ENCODE peak calls at places on chromosome 11, in ten cellular contexts. B is effector memory CD4-positive, alpha-beta T cell; A is left ventricle myocardium inferior; O is neural progenitor cell; M is IMR-90; P is psoas muscle; X is heart left ventricle; R is endodermal cell; I is hepatocyte; L is upper lobe of left lung. V is an unnamed sample.

GRCh38 chr11:111376453-111376871 is 2.6 kb downstream of the POU2AF1 start:
- DNase-seq in X (no peak), A (no peak), M (no peak), O (no peak), B (no peak), R (no peak), L (no peak), P (no peak), I (no peak), V (no peak)

GRCh38 chr11:133425992-133426391 is 106.3 kb downstream of the OPCML start:
- DNase-seq in L (no peak), I (no peak), P (no peak), R (no peak), A (no peak), M (no peak), O (no peak), B (no peak), X (no peak), V (no peak)

GRCh38 chr11:75815345-75815983 is 454 bp downstream of the UVRAG start:
- DNase-seq in X (peak; percentile 27), I (peak; percentile 75), O (no peak), P (no peak), L (no peak), M (peak; percentile 29), R (peak; percentile 83), B (peak; percentile 49), A (no peak), V (no peak)

GRCh38 chr11:69398529-69399492 is 82.7 kb upstream of the LINC01488 start:
- DNase-seq in R (no peak), L (peak; percentile 63), B (no peak), O (peak; percentile 52), I (peak; percentile 45), P (no peak), A (no peak), M (peak; percentile 26), X (no peak), V (peak; percentile 41)

GRCh38 chr11:102914238-102915043 is 39.7 kb upstream of the MMP12 start:
- DNase-seq in O (peak; percentile 51), X (no peak), A (no peak), R (peak; percentile 81), B (no peak), P (no peak), L (no peak), I (peak; percentile 58), M (peak; percentile 56), V (no peak)

GRCh38 chr11:46693597-46694012 is 6.8 kb downstream of the ARHGAP1 start:
- DNase-seq in B (no peak), A (no peak), I (peak; percentile 39), M (peak; percentile 22), X (no peak), L (no peak), O (no peak), R (no peak), P (no peak), V (no peak)

GRCh38 chr11:63869686-63870085 is 30.8 kb downstream of the MARK2 start:
- DNase-seq in R (no peak), P (no peak), I (no peak), A (no peak), M (no peak), L (no peak), X (no peak), O (no peak), B (peak; percentile 43), V (no peak)

GRCh38 chr11:121890377-121890776 is 225.6 kb downstream of the BLID start:
- DNase-seq in P (no peak), M (peak; percentile 80), B (no peak), X (no peak), R (no peak), A (no peak), I (no peak), O (no peak), L (no peak), V (no peak)

GRCh38 chr11:130932086-130932712 is 15.9 kb upstream of the SNX19 start:
- DNase-seq in A (no peak), P (no peak), R (peak; percentile 53), O (no peak), M (no peak), I (no peak), L (no peak), B (no peak), X (no peak), V (no peak)

GRCh38 chr11:123158609-123159008 is 36.4 kb downstream of the CLMP start:
- DNase-seq in L (no peak), X (no peak), P (no peak), M (no peak), B (no peak), A (no peak), I (no peak), R (no peak), O (no peak), V (no peak)

GRCh38 chr11:44324787-44325525 is 15.0 kb upstream of the ALX4 start:
- DNase-seq in O (no peak), B (no peak), X (no peak), R (no peak), M (no peak), I (peak; percentile 62), L (peak; percentile 6), P (no peak), A (no peak), V (peak; percentile 28)

DNA sequence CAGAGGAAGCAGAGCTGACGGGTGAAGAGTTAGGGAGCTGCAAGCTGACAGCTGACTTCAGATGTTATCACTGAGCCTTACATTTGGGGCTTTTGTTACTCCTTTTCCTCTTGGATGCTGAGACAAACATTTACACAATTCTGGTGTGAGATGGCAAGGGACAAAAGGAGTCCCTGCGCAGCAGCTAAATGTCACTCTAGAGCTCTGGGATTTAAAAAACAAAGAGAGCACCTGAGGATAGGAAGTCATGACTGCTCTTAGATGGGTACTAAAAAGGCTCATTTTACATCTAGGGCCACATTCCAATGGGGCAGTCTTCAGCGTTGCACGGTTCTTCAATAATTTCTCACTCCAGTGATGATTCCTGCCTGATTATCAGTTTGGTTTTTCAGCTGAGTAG is 204.5 kb downstream of the RAB38 start:
- DNase-seq in M (no peak), O (peak; percentile 7), A (no peak), R (no peak), X (no peak), L (no peak), I (no peak), B (no peak), P (no peak), V (no peak)
- H3K27ac ChIP-seq in M (no peak overlapping the region), O (no peak overlapping the region), A (no peak overlapping the region), R (no peak overlapping the region), X (no peak overlapping the region), L (no peak overlapping the region), I (no peak overlapping the region), B (no peak overlapping the region), P (no peak overlapping the region), V (no peak overlapping the region)

GRCh38 chr11:12161137-12161536 is 50.7 kb downstream of the MICAL2 start:
- DNase-seq in L (no peak), M (no peak), P (no peak), B (no peak), A (no peak), O (no peak), X (peak; percentile 57), R (peak; percentile 18), I (no peak), V (peak; percentile 12)
- H3K4me1 ChIP-seq in L (peaks cover 55% of the 10 kb centered on the region), M (peaks cover 54% of the 10 kb centered on the region), P (peaks cover 38% of the 10 kb centered on the region), B (peaks cover 14% of the 10 kb centered on the region), A (peaks cover 97% of the 10 kb centered on the region), O (no peaks in the 10 kb centered on the region), X (peaks cover 53% of the 10 kb centered on the region), R (peaks cover 14% of the 10 kb centered on the region), I (peaks cover 38% of the 10 kb centered on the region), V (peaks cover 56% of the 10 kb centered on the region)

GRCh38 chr11:73466643-73467042 is 90.4 kb downstream of the RELT start:
- DNase-seq in L (no peak), O (no peak), R (no peak), P (no peak), A (no peak), X (no peak), I (no peak), M (no peak), B (no peak), V (no peak)

GRCh38 chr11:73469401-73469800 is 93.2 kb downstream of the RELT start:
- DNase-seq in O (no peak), R (no peak), A (no peak), X (no peak), M (no peak), L (no peak), I (no peak), P (no peak), B (no peak), V (no peak)

GRCh38 chr11:73467505-73467904 is 91.3 kb downstream of the RELT start:
- DNase-seq in O (peak; percentile 16), M (no peak), L (no peak), X (no peak), B (no peak), I (no peak), A (no peak), R (no peak), P (no peak), V (no peak)

GRCh38 chr11:73470036-73470624 is 93.9 kb downstream of the RELT start:
- DNase-seq in L (no peak), O (no peak), A (no peak), R (no peak), X (no peak), I (no peak), M (no peak), P (no peak), B (no peak), V (no peak)

GRCh38 chr11:73468590-73469161 is 92.5 kb downstream of the RELT start:
- DNase-seq in I (no peak), R (no peak), X (no peak), P (no peak), A (no peak), L (no peak), B (no peak), M (no peak), O (no peak), V (no peak)
- H3K27ac ChIP-seq in I (no peak overlapping the region), R (no peak overlapping the region), X (peak overlapping the region; percentile 48), P (peak overlapping the region; percentile 81), A (peak overlapping the region; percentile 73), L (no peak overlapping the region), B (no peak overlapping the region), M (no peak overlapping the region), O (no peak overlapping the region), V (no peak overlapping the region)

GRCh38 chr11:114181195-114181594 is 115.0 kb upstream of the NNMT start:
- DNase-seq in O (no peak), A (no peak), I (no peak), R (no peak), M (no peak), P (no peak), B (no peak), L (no peak), X (no peak), V (no peak)

GRCh38 chr11:114181752-114182151 is 114.4 kb upstream of the NNMT start:
- DNase-seq in O (no peak), R (no peak), X (no peak), M (no peak), I (no peak), B (no peak), L (no peak), P (peak; percentile 26), A (no peak), V (no peak)

GRCh38 chr11:114179234-114179941 is 116.8 kb upstream of the NNMT start:
- DNase-seq in R (no peak), I (peak; percentile 89), M (no peak), O (no peak), A (peak; percentile 83), L (no peak), X (peak; percentile 75), B (no peak), P (peak; percentile 82), V (peak; percentile 80)

GRCh38 chr11:114178656-114179055 is 117.5 kb upstream of the NNMT start:
- DNase-seq in A (no peak), B (no peak), O (no peak), P (no peak), M (no peak), R (no peak), X (no peak), L (no peak), I (no peak), V (no peak)

GRCh38 chr11:114180301-114181055 is 115.7 kb upstream of the NNMT start:
- DNase-seq in R (peak; percentile 83), I (peak; percentile 46), L (no peak), A (no peak), P (peak; percentile 30), X (peak; percentile 59), B (no peak), O (peak; percentile 45), M (no peak), V (peak; percentile 77)
- H3K4me1 ChIP-seq in R (no peaks in the 10 kb centered on the region), I (peaks cover 49% of the 10 kb centered on the region), L (peaks cover 93% of the 10 kb centered on the region), A (peaks cover 96% of the 10 kb centered on the region), P (peaks cover 95% of the 10 kb centered on the region), X (peaks cover 93% of the 10 kb centered on the region), B (peaks cover 42% of the 10 kb centered on the region), O (peaks cover 37% of the 10 kb centered on the region), M (no peaks in the 10 kb centered on the region), V (peaks cover 80% of the 10 kb centered on the region)

V was measured in upper lobe of right lung.